ENCODE peak calls at places on chromosomes 2 and 18, in five cellular contexts. E, S, K, O and B are unnamed samples.

GRCh38 chr2:160301420-160301819 is 101.3 kb upstream of the ITGB6 start:
- DNase-seq in E (no peak), K (no peak), O (no peak), S (no peak), B (peak; percentile 52)

GRCh38 chr2:95059656-95060370 is 34.3 kb downstream of the MAL start:
- DNase-seq in O (no peak), S (no peak), K (no peak), E (no peak), B (no peak)

GRCh38 chr2:9896216-9896615 is 52.9 kb downstream of the TAF1B start:
- DNase-seq in K (no peak), O (no peak), E (no peak), S (no peak), B (no peak)

GRCh38 chr2:111903930-111904439 is 5.6 kb downstream of the MERTK start:
- DNase-seq in E (no peak), O (no peak), K (no peak), S (no peak), B (no peak)

GRCh38 chr2:9663008-9663879 is 32.4 kb upstream of the YWHAQ start:
- DNase-seq in S (no peak), K (no peak), E (no peak), O (peak; percentile 49), B (no peak)

GRCh38 chr2:71941731-71942575 is 205.7 kb downstream of the CYP26B1 start:
- DNase-seq in E (no peak), S (no peak), O (no peak), K (no peak), B (peak; percentile 65)

GRCh38 chr2:1793868-1794445 is 49.6 kb upstream of the PXDN start:
- DNase-seq in S (no peak), E (no peak), K (no peak), O (no peak), B (no peak)

GRCh38 chr2:238669581-238670340 is 178.1 kb upstream of the TWIST2 start:
- DNase-seq in O (no peak), S (peak; percentile 27), E (no peak), K (no peak), B (peak; percentile 43)

GRCh38 chr18:7221424-7222155 is 9.3 kb upstream of the LRRC30 start:
- DNase-seq in E (peak; percentile 72), S (peak; percentile 70), O (peak; percentile 4), K (peak; percentile 43), B (peak; percentile 84)

GRCh38 chr2:96927420-96928171 is 57.7 kb upstream of the SEMA4C start:
- DNase-seq in K (no peak), O (no peak), E (peak; percentile 97), S (no peak), B (peak; percentile 22)

GRCh38 chr2:218516614-218517013 is 51.5 kb downstream of the USP37 start:
- DNase-seq in E (peak; percentile 43), O (no peak), K (peak; percentile 28), S (peak; percentile 9), B (peak; percentile 40)

GRCh38 chr2:120601566-120601965 is 134.1 kb upstream of the GLI2 start:
- DNase-seq in S (no peak), K (no peak), O (no peak), E (no peak), B (no peak)

GRCh38 chr2:205695460-205695979 is 13.2 kb downstream of the NRP2 start:
- DNase-seq in O (no peak), K (no peak), S (peak; percentile 73), E (no peak), B (peak; percentile 79)

GRCh38 chr2:205694256-205694655 is 12.0 kb downstream of the NRP2 start:
- DNase-seq in O (no peak), E (no peak), S (no peak), K (no peak), B (no peak)

GRCh38 chr2:205698556-205699282 is 16.4 kb downstream of the NRP2 start:
- DNase-seq in K (no peak), O (no peak), S (peak; percentile 40), E (peak; percentile 29), B (peak; percentile 72)

GRCh38 chr2:205699554-205700289 is 17.4 kb downstream of the NRP2 start:
- DNase-seq in S (no peak), K (no peak), E (no peak), O (no peak), B (no peak)

GRCh38 chr2:205696541-205697441 is 14.5 kb downstream of the NRP2 start:
- DNase-seq in E (no peak), O (no peak), K (no peak), S (no peak), B (no peak)
- TF ChIP-seq CTCF in E (no peak), O (no peak), K (no peak), S (peak; percentile 21), B (peak; percentile 5)

DNA sequence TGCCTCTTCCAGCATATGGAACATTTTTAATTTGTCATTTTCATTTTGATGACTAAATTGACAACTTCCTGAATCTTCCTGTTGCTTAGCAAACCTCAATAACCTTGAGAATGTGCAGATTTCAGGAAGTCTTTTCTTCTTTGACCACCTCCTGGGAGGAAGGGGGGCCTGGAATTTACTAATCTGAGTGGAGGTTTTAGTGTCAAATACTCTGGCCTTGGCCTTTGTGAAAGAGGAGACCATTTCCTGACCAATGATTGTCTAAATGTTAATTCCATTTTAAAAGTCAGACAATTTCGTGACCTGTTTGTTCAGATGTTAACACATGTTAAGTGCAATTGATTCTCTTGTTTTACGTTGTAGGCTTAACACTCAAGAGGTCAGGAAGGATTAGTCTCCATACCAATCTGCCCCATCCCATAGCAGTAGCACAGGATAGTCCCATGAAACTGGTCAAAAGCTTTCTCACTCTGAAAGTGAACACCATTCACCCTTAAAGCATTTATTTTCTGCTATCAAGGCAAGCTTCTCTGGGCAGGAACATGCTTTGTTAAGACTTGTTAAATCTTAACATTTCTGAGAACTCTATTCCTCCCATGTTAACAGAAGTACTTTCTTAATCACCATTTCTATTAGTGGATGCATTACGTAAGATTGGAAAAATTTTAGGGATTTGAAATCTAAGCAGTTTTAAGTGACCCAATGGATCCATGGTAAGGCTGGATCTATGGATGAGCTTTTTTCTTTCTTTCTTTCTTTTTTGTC is 219.6 kb downstream of the RND3 start:
- DNase-seq in O (no peak), S (no peak), E (peak; percentile 98), K (no peak), B (no peak)
- H3K4me3 ChIP-seq in O (no peak overlapping the region), S (no peak overlapping the region), E (no peak overlapping the region), K (no peak overlapping the region), B (no peak overlapping the region)

DNA sequence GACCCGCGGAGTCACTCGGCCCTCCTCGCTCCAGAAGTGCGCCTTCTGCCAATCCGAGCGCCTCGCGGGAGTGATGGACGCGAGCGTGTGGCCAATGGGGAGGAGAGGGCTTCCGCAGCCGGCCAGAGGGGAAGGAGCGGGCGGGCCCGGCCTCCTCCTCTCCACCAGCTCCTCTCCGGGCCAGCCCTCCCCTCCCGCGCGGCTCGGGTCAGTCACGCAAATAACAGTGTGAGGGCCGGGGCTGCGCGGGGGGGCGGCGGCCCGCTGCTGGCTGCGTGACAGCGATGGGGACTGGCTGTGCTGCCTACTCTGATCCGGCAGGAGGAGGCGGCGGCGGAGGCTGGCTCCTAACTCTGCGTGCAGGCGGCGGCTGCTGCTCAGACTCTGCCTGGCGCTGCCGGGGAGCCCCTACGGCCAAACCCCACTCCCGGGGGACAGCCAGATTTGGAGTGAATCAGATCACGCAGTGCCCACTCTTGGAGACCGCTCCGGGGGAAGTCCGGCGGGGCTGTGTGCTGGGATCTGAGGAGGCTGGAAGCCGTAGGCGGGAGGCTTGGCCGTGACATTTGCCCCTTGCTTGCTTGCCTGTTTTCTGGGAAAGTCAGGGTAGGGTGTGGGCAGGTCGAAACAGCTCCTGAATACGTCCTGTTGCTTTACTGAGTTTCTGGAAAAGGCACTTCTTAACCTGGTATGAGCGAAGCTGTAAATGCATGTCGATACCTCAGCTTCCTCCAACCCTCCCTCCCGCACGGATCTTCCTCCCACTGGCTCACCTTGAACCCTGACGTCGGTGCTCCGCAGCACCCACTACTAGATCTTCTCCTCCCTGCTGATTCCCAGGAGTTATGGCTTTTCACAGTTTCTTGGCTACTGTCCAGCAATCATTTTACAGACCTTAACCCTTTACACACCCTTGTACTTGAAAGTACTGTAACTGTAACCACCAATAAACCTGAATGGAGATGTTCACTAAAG is 97.9 kb upstream of the SERTAD2 start:
- DNase-seq in E (peak; percentile 94), S (peak; percentile 99), K (no peak), O (no peak), B (peak; percentile 70)
- TF ChIP-seq CTCF in E (peak; percentile 37), S (peak; percentile 58), K (no peak), O (peak; percentile 15), B (peak; percentile 46)

GRCh38 chr2:118846667-118847446 is 591 bp downstream of the EN1 start:
- DNase-seq in S (peak; percentile 54), K (no peak), O (no peak), E (no peak), B (no peak)

GRCh38 chr2:118849226-118850170 is 2.0 kb upstream of the EN1 start:
- DNase-seq in S (no peak), O (no peak), K (no peak), E (no peak), B (no peak)

GRCh38 chr2:118850171-118850900 is 2.9 kb upstream of the EN1 start:
- DNase-seq in S (no peak), K (no peak), O (no peak), E (no peak), B (no peak)

GRCh38 chr2:118847447-118848172 is at the start of gene EN1:
- DNase-seq in S (peak; percentile 88), E (no peak), O (no peak), K (no peak), B (peak; percentile 69)

GRCh38 chr2:118848381-118849225 is 1.2 kb upstream of the EN1 start:
- DNase-seq in E (no peak), S (no peak), K (no peak), O (no peak), B (no peak)
- H3K4me3 ChIP-seq in E (no peak overlapping the region), S (peak overlapping the region; percentile 14), K (no peak overlapping the region), O (no peak overlapping the region), B (no peak overlapping the region)